ENCODE peak calls at places on chromosome 3, in seven cellular contexts. Q, O, L, I, M, Y and A are unnamed samples.

GRCh38 chr3:55202320-55202719 is 274.5 kb upstream of the LRTM1 start:
- DNase-seq in M (no peak), Q (no peak), I (peak), Y (no peak), L (no peak), O (no peak), A (no peak)

GRCh38 chr3:152719264-152719663 is 115.7 kb upstream of the P2RY1 start:
- DNase-seq in Q (peak), O (no peak), I (peak), M (no peak), L (peak), Y (no peak), A (no peak)

GRCh38 chr3:134353831-134354611 is 20.2 kb downstream of the AMOTL2 start:
- DNase-seq in M (no peak), I (peak), L (no peak), Q (no peak), O (no peak), Y (peak), A (no peak)

GRCh38 chr3:15795563-15796308 is 2.0 kb downstream of the ANKRD28 start:
- DNase-seq in Q (peak), Y (no peak), O (no peak), L (no peak), M (peak), I (peak), A (no peak)

GRCh38 chr3:188432826-188433525 is 279.0 kb downstream of the LPP start:
- DNase-seq in M (no peak), O (no peak), Q (peak), L (no peak), Y (no peak), I (peak), A (no peak)

GRCh38 chr3:71702131-71703024 is 22.8 kb downstream of the EIF4E3 start:
- DNase-seq in M (no peak), L (no peak), Q (no peak), Y (no peak), O (no peak), I (no peak), A (no peak)

GRCh38 chr3:40465111-40465407 is 7.9 kb downstream of the RPL14 start:
- DNase-seq in M (no peak), I (no peak), O (no peak), L (no peak), Y (no peak), Q (no peak), A (no peak)

GRCh38 chr3:19644405-19644804 is 289.6 kb downstream of the EFHB start:
- DNase-seq in Y (no peak), M (no peak), L (no peak), I (no peak), O (no peak), Q (peak), A (no peak)

GRCh38 chr3:59240856-59241255 is 191.0 kb upstream of the CFAP20DC start:
- DNase-seq in Q (no peak), Y (no peak), O (no peak), L (no peak), M (no peak), I (peak), A (no peak)

GRCh38 chr3:53581671-53582070 is 87.3 kb downstream of the CACNA1D start:
- DNase-seq in I (peak), L (no peak), M (no peak), O (no peak), Y (no peak), Q (peak), A (no peak)